ENCODE peak calls at places on chromosomes 6 and 20, in seven cellular contexts. One of them, this sample, is unnamed.

GRCh38 chr6:16058188-16058780 is 70.6 kb upstream of the MYLIP start:
- DNase-seq in tibial artery: no peak
- DNase-seq in activated CD8-positive, alpha-beta memory T cell treated with anti-CD3 and anti-CD28 coated beads, Interleukin-2, amount 50 U/mL, for 4 hours: no peak
- DNase-seq in choroid plexus epithelial cell: no peak
- DNase-seq in AG20443: no peak
- DNase-seq in kidney epithelial cell: no peak
- DNase-seq in NCI-H1436 treated with DMSO at 0.1 percent for 48 hours: no peak
- DNase-seq in this sample: no peak

GRCh38 chr6:44489912-44490604 is 102.6 kb downstream of the CDC5L start:
- DNase-seq in NCI-H1436 treated with DMSO at 0.1 percent for 48 hours: no peak
- DNase-seq in AG20443: peak
- DNase-seq in tibial artery: no peak
- DNase-seq in kidney epithelial cell: peak
- DNase-seq in activated CD8-positive, alpha-beta memory T cell treated with anti-CD3 and anti-CD28 coated beads, Interleukin-2, amount 50 U/mL, for 4 hours: no peak
- DNase-seq in choroid plexus epithelial cell: peak
- DNase-seq in this sample: peak

GRCh38 chr20:34516874-34517542 is 786 bp downstream of the DYNLRB1 start:
- DNase-seq in choroid plexus epithelial cell: peak
- DNase-seq in tibial artery: no peak
- DNase-seq in kidney epithelial cell: no peak
- DNase-seq in activated CD8-positive, alpha-beta memory T cell treated with anti-CD3 and anti-CD28 coated beads, Interleukin-2, amount 50 U/mL, for 4 hours: peak
- DNase-seq in NCI-H1436 treated with DMSO at 0.1 percent for 48 hours: no peak
- DNase-seq in AG20443: peak
- DNase-seq in this sample: no peak

GRCh38 chr6:27144740-27145079 is 102.8 kb upstream of the PRSS16 start:
- DNase-seq in kidney epithelial cell: no peak
- DNase-seq in AG20443: no peak
- DNase-seq in activated CD8-positive, alpha-beta memory T cell treated with anti-CD3 and anti-CD28 coated beads, Interleukin-2, amount 50 U/mL, for 4 hours: no peak
- DNase-seq in tibial artery: no peak
- DNase-seq in choroid plexus epithelial cell: no peak
- DNase-seq in NCI-H1436 treated with DMSO at 0.1 percent for 48 hours: no peak
- DNase-seq in this sample: no peak

GRCh38 chr20:50679753-50680105 is 11.6 kb downstream of the RIPOR3 start:
- DNase-seq in NCI-H1436 treated with DMSO at 0.1 percent for 48 hours: no peak
- DNase-seq in kidney epithelial cell: no peak
- DNase-seq in choroid plexus epithelial cell: no peak
- DNase-seq in activated CD8-positive, alpha-beta memory T cell treated with anti-CD3 and anti-CD28 coated beads, Interleukin-2, amount 50 U/mL, for 4 hours: no peak
- DNase-seq in tibial artery: no peak
- DNase-seq in AG20443: no peak
- DNase-seq in this sample: no peak

GRCh38 chr6:127841811-127842210 is 59.0 kb downstream of the THEMIS start:
- DNase-seq in choroid plexus epithelial cell: peak
- DNase-seq in kidney epithelial cell: no peak
- DNase-seq in activated CD8-positive, alpha-beta memory T cell treated with anti-CD3 and anti-CD28 coated beads, Interleukin-2, amount 50 U/mL, for 4 hours: no peak
- DNase-seq in tibial artery: no peak
- DNase-seq in NCI-H1436 treated with DMSO at 0.1 percent for 48 hours: no peak
- DNase-seq in AG20443: peak
- DNase-seq in this sample: no peak

GRCh38 chr6:143368426-143368825 is 82.1 kb downstream of the ADAT2 start:
- DNase-seq in NCI-H1436 treated with DMSO at 0.1 percent for 48 hours: no peak
- DNase-seq in choroid plexus epithelial cell: peak
- DNase-seq in activated CD8-positive, alpha-beta memory T cell treated with anti-CD3 and anti-CD28 coated beads, Interleukin-2, amount 50 U/mL, for 4 hours: no peak
- DNase-seq in kidney epithelial cell: no peak
- DNase-seq in AG20443: no peak
- DNase-seq in tibial artery: no peak
- DNase-seq in this sample: peak

GRCh38 chr6:157946865-157947532 is 34.7 kb upstream of the SYNJ2 start:
- DNase-seq in activated CD8-positive, alpha-beta memory T cell treated with anti-CD3 and anti-CD28 coated beads, Interleukin-2, amount 50 U/mL, for 4 hours: no peak
- DNase-seq in tibial artery: no peak
- DNase-seq in AG20443: no peak
- DNase-seq in NCI-H1436 treated with DMSO at 0.1 percent for 48 hours: no peak
- DNase-seq in choroid plexus epithelial cell: peak
- DNase-seq in kidney epithelial cell: no peak
- DNase-seq in this sample: no peak

GRCh38 chr6:43097098-43097489 is 21.0 kb downstream of the PTK7 start:
- DNase-seq in activated CD8-positive, alpha-beta memory T cell treated with anti-CD3 and anti-CD28 coated beads, Interleukin-2, amount 50 U/mL, for 4 hours: no peak
- DNase-seq in NCI-H1436 treated with DMSO at 0.1 percent for 48 hours: no peak
- DNase-seq in choroid plexus epithelial cell: no peak
- DNase-seq in kidney epithelial cell: no peak
- DNase-seq in AG20443: no peak
- DNase-seq in tibial artery: no peak
- DNase-seq in this sample: no peak

This sample was measured in brain pericyte.